ENCODE peak calls at places on chromosomes 6 and 20, in eight cellular contexts. Y is HEK293T; G is ureter; O is activated naive CD8-positive, alpha-beta T cell treated with anti-CD3 and anti-CD28 coated beads, Interleukin-2, amount 10 ng/mL, durations not matched to agents 7 days and 5 days; M is HAP-1; L is HT1080; S is D341Med; T is left ventricle myocardium inferior. Z is an unnamed sample.

GRCh38 chr20:46752639-46753235 is 43.3 kb downstream of the SLC2A10 start:
- DNase-seq in T (peak; percentile 24), M (peak; percentile 40), O (peak; percentile 63), G (peak; percentile 65), S (peak; percentile 58), L (peak; percentile 36), Y (peak; percentile 47), Z (peak; percentile 72)

GRCh38 chr20:10448270-10449156 is 13.4 kb downstream of the SLX4IP start:
- DNase-seq in T (no peak), O (no peak), G (no peak), L (peak; percentile 10), Y (no peak), S (peak; percentile 37), M (peak; percentile 69), Z (no peak)

GRCh38 chr6:98325366-98325765 is 509.0 kb upstream of the POU3F2 start:
- DNase-seq in T (no peak), O (no peak), L (no peak), G (no peak), S (no peak), M (no peak), Y (no peak), Z (no peak)

GRCh38 chr6:165568326-165568725 is 94.7 kb downstream of the PDE10A start:
- DNase-seq in O (no peak), Y (no peak), T (no peak), M (no peak), S (no peak), G (no peak), L (no peak), Z (no peak)

GRCh38 chr20:34024733-34025351 is 31.1 kb downstream of the RALY start:
- DNase-seq in M (no peak), G (no peak), O (no peak), T (no peak), L (no peak), S (no peak), Y (no peak), Z (no peak)

GRCh38 chr20:48467622-48468021 is 360.2 kb downstream of the PREX1 start:
- DNase-seq in T (no peak), M (no peak), L (peak; percentile 13), O (no peak), G (no peak), Y (no peak), S (no peak), Z (no peak)

GRCh38 chr6:2765896-2766766 is 938 bp downstream of the WRNIP1 start:
- DNase-seq in M (no peak), Y (no peak), G (peak; percentile 58), T (peak; percentile 57), O (peak; percentile 74), L (no peak), S (peak; percentile 86), Z (peak; percentile 34)

GRCh38 chr6:132357120-132357519 is 44.2 kb downstream of the MOXD1 start:
- DNase-seq in T (no peak), G (no peak), Y (no peak), S (no peak), O (no peak), M (no peak), L (peak; percentile 29), Z (no peak)

GRCh38 chr6:2900221-2900807 is 2.8 kb downstream of the SERPINB9 start:
- DNase-seq in M (no peak), G (no peak), T (no peak), Y (no peak), S (no peak), L (no peak), O (no peak), Z (no peak)

GRCh38 chr6:105108631-105109262 is 71.1 kb downstream of the POPDC3 start:
- DNase-seq in S (no peak), T (no peak), G (no peak), Y (no peak), M (no peak), L (no peak), O (no peak), Z (no peak)

GRCh38 chr6:115984809-115985208 is 75.9 kb downstream of the FRK start:
- DNase-seq in L (no peak), T (no peak), G (no peak), S (no peak), M (no peak), O (no peak), Y (no peak), Z (no peak)

GRCh38 chr6:132752255-132752654 is 5.4 kb downstream of the VNN2 start:
- DNase-seq in O (no peak), G (no peak), L (no peak), T (no peak), S (no peak), M (no peak), Y (no peak), Z (no peak)

GRCh38 chr20:49976542-49976941 is 6.2 kb upstream of the SNAI1 start:
- DNase-seq in O (no peak), S (no peak), M (no peak), L (peak; percentile 74), Y (no peak), T (no peak), G (no peak), Z (no peak)

GRCh38 chr6:137973201-137973600 is 106.1 kb downstream of the TNFAIP3 start:
- DNase-seq in O (no peak), S (no peak), T (no peak), M (no peak), G (no peak), L (no peak), Y (no peak), Z (no peak)

GRCh38 chr6:162690158-162690557 is 37.4 kb downstream of the PRKN start:
- DNase-seq in S (no peak), Y (no peak), T (no peak), M (no peak), O (no peak), L (no peak), G (no peak), Z (no peak)

GRCh38 chr20:37972256-37973058 is 60.8 kb downstream of the TTI1 start:
- DNase-seq in L (no peak), M (no peak), G (no peak), T (no peak), Y (no peak), S (no peak), O (no peak), Z (no peak)